ENCODE peak calls at places on chromosomes 6 and 20, in four cellular contexts. J is T-helper 2 cell, U is NCI-H345, D is NCI-H1105. F is an unnamed sample.

GRCh38 chr6:119446623-119447008 is 97.1 kb upstream of the MAN1A1 start:
- DNase-seq in J (no peak), U (no peak), D (no peak), F (peak; percentile 3)

GRCh38 chr6:100883347-100883746 is 2.2 kb upstream of the ASCC3 start:
- DNase-seq in J (no peak), U (no peak), D (no peak), F (no peak)

GRCh38 chr6:81476881-81477280 is 275.6 kb downstream of the TENT5A start:
- DNase-seq in J (no peak), U (no peak), D (no peak), F (no peak)

GRCh38 chr6:168201383-168201782 is 118.2 kb downstream of the DACT2 start:
- DNase-seq in J (no peak), U (no peak), D (peak; percentile 11), F (no peak)

GRCh38 chr6:119423996-119424395 is 74.4 kb upstream of the MAN1A1 start:
- DNase-seq in J (no peak), U (no peak), D (no peak), F (no peak)

GRCh38 chr6:114202389-114202788 is 140.4 kb downstream of the HS3ST5 start:
- DNase-seq in J (no peak), U (no peak), D (no peak), F (no peak)

GRCh38 chr6:44309092-44309491 is 4.1 kb downstream of the AARS2 start:
- DNase-seq in J (no peak), U (no peak), D (no peak), F (no peak)

GRCh38 chr6:10412165-10412947 is 2.5 kb downstream of the TFAP2A start:
- DNase-seq in J (no peak), U (peak; percentile 73), D (peak; percentile 79), F (peak; percentile 94)

GRCh38 chr6:127582777-127583462 is 5.9 kb downstream of the C6orf58 start:
- DNase-seq in J (no peak), U (no peak), D (no peak), F (peak; percentile 60)

GRCh38 chr6:35687658-35688604 is 784 bp downstream of the FKBP5 start:
- DNase-seq in J (peak; percentile 35), U (peak; percentile 45), D (peak; percentile 50), F (peak; percentile 59)

GRCh38 chr6:160293844-160294243 is 35.2 kb upstream of the SLC22A2 start:
- DNase-seq in J (no peak), U (no peak), D (no peak), F (no peak)

GRCh38 chr20:37276494-37277252 is 12.8 kb upstream of the MANBAL start:
- DNase-seq in J (no peak), U (peak; percentile 71), D (no peak), F (peak; percentile 52)

GRCh38 chr6:148947621-148948444 is 201.0 kb downstream of the UST start:
- DNase-seq in J (peak; percentile 66), U (peak; percentile 80), D (peak; percentile 70), F (peak; percentile 56)

GRCh38 chr6:32216292-32216691 is 7.6 kb downstream of the NOTCH4 start:
- DNase-seq in J (no peak), U (no peak), D (no peak), F (no peak)

GRCh38 chr20:17636523-17637412 is 45.3 kb downstream of the RRBP1 start:
- DNase-seq in J (no peak), U (peak; percentile 27), D (no peak), F (no peak)

GRCh38 chr6:129852257-129852858 is 8.8 kb downstream of the TMEM244 start:
- DNase-seq in J (no peak), U (no peak), D (no peak), F (no peak)

GRCh38 chr6:21900730-21901129 is 307.2 kb downstream of the SOX4 start:
- DNase-seq in J (no peak), U (no peak), D (no peak), F (peak; percentile 32)

GRCh38 chr20:63829943-63830820 is 882 bp downstream of the ZBTB46 start:
- DNase-seq in J (no peak), U (peak; percentile 50), D (no peak), F (no peak)

GRCh38 chr6:116536216-116536621 is 9.3 kb downstream of the TRAPPC3L start:
- DNase-seq in J (no peak), U (peak; percentile 41), D (peak; percentile 67), F (peak; percentile 48)

GRCh38 chr6:66396549-66396948 is 689.5 kb upstream of the EYS start:
- DNase-seq in J (no peak), U (peak; percentile 4), D (no peak), F (no peak)

GRCh38 chr6:43186019-43186418 is 4.0 kb downstream of the CUL9 start:
- DNase-seq in J (no peak), U (no peak), D (no peak), F (no peak)

GRCh38 chr20:46151936-46152335 is 33.8 kb downstream of the CD40 start:
- DNase-seq in J (no peak), U (no peak), D (no peak), F (no peak)

GRCh38 chr6:55176958-55177357 is 2.6 kb downstream of the HCRTR2 start:
- DNase-seq in J (no peak), U (no peak), D (no peak), F (no peak)